ENCODE peak calls at places on chromosomes 5 and 9, in six cellular contexts. C, A, L, D, Y and I are unnamed samples.

GRCh38 chr5:109630109-109630508 is 59.6 kb upstream of the MAN2A1 start:
- DNase-seq in C (peak; percentile 48), D (no peak), L (no peak), Y (no peak), A (no peak), I (no peak)

GRCh38 chr5:89071101-89071940 is 188.3 kb upstream of the MEF2C start:
- DNase-seq in Y (no peak), C (no peak), D (no peak), A (no peak), L (no peak), I (no peak)

GRCh38 chr5:394671-395155 is 48.3 kb upstream of the EXOC3 start:
- DNase-seq in A (peak; percentile 54), C (no peak), L (no peak), D (no peak), Y (peak; percentile 76), I (no peak)

GRCh38 chr5:74875994-74876791 is 10.0 kb upstream of the FAM169A start:
- DNase-seq in A (no peak), C (no peak), Y (no peak), D (no peak), L (no peak), I (no peak)

GRCh38 chr5:35129921-35130485 is 82.3 kb upstream of the AGXT2 start:
- DNase-seq in L (peak; percentile 61), A (no peak), D (no peak), C (no peak), Y (no peak), I (no peak)

GRCh38 chr5:3050863-3051262 is 299.4 kb upstream of the IRX2 start:
- DNase-seq in C (no peak), L (no peak), Y (no peak), D (no peak), A (no peak), I (no peak)

GRCh38 chr5:640461-641330 is 28.6 kb downstream of the CEP72 start:
- DNase-seq in D (no peak), L (no peak), A (no peak), C (no peak), Y (peak; percentile 68), I (no peak)

GRCh38 chr5:62256161-62257017 is 49.6 kb upstream of the KIF2A start:
- DNase-seq in A (no peak), D (no peak), Y (no peak), C (no peak), L (no peak), I (no peak)

GRCh38 chr5:124648902-124649467 is 97.5 kb downstream of the ZNF608 start:
- DNase-seq in D (no peak), L (no peak), Y (no peak), C (no peak), A (no peak), I (no peak)

GRCh38 chr5:9020996-9021395 is 524.9 kb downstream of the SEMA5A start:
- DNase-seq in A (no peak), L (no peak), Y (no peak), D (no peak), C (no peak), I (no peak)

GRCh38 chr5:154652746-154653417 is 102.3 kb upstream of the LARP1 start:
- DNase-seq in A (no peak), D (no peak), Y (no peak), C (no peak), L (no peak), I (no peak)

GRCh38 chr5:143957455-143957854 is 145.5 kb downstream of the HMHB1 start:
- DNase-seq in L (no peak), D (no peak), C (no peak), Y (no peak), A (no peak), I (no peak)

GRCh38 chr5:95858023-95858461 is 35.5 kb upstream of the GLRX start:
- DNase-seq in D (no peak), L (no peak), A (no peak), Y (no peak), C (peak; percentile 11), I (no peak)

GRCh38 chr5:139671096-139671841 is 23.1 kb downstream of the CXXC5 start:
- DNase-seq in D (no peak), C (no peak), L (no peak), Y (no peak), A (peak; percentile 83), I (no peak)

GRCh38 chr5:43066799-43067741 is 27.0 kb upstream of the ANXA2R start:
- DNase-seq in A (peak; percentile 89), L (peak; percentile 87), C (peak; percentile 91), Y (peak; percentile 93), D (peak; percentile 85), I (peak; percentile 71)

GRCh38 chr5:56822961-56823360 is 7.6 kb downstream of the MAP3K1 start:
- DNase-seq in Y (no peak), D (no peak), C (peak; percentile 43), A (peak; percentile 60), L (no peak), I (no peak)

GRCh38 chr5:53423724-53424123 is 56.7 kb upstream of the FST start:
- DNase-seq in Y (no peak), L (no peak), D (no peak), A (no peak), C (no peak), I (no peak)

GRCh38 chr5:136420168-136420916 is 55.0 kb upstream of the TRPC7 start:
- DNase-seq in L (no peak), D (no peak), A (no peak), C (no peak), Y (no peak), I (no peak)

GRCh38 chr9:82606761-82607382 is 456.1 kb downstream of the RASEF start:
- DNase-seq in L (peak; percentile 39), C (peak; percentile 23), A (no peak), Y (no peak), D (peak; percentile 8), I (no peak)

GRCh38 chr5:172760933-172761332 is 10.1 kb downstream of the DUSP1 start:
- DNase-seq in L (no peak), C (no peak), A (no peak), Y (no peak), D (no peak), I (no peak)

GRCh38 chr5:72648511-72648910 is 141.3 kb upstream of the ZNF366 start:
- DNase-seq in A (no peak), C (no peak), Y (no peak), D (no peak), L (no peak), I (no peak)

GRCh38 chr9:27482709-27483108 is 41.4 kb upstream of the IFNK start:
- DNase-seq in D (no peak), Y (no peak), L (no peak), A (no peak), C (no peak), I (no peak)

GRCh38 chr9:108882052-108882888 is 20.2 kb downstream of the ACTL7A start:
- DNase-seq in C (no peak), L (no peak), A (no peak), Y (no peak), D (no peak), I (no peak)

GRCh38 chr5:132873119-132873929 is at the start of gene LEAP2:
- DNase-seq in C (no peak), Y (no peak), A (no peak), L (peak; percentile 39), D (no peak), I (no peak)

GRCh38 chr5:44189255-44189654 is 200.0 kb downstream of the FGF10 start:
- DNase-seq in Y (no peak), C (no peak), D (no peak), A (no peak), L (no peak), I (no peak)

GRCh38 chr5:9930156-9930555 is 300.0 kb upstream of the TAS2R1 start:
- DNase-seq in Y (no peak), A (no peak), L (no peak), D (no peak), C (no peak), I (no peak)

GRCh38 chr9:34046784-34047379 is 1.8 kb downstream of the UBAP2 start:
- DNase-seq in C (no peak), L (no peak), A (no peak), Y (no peak), D (no peak), I (no peak)

GRCh38 chr5:39140558-39141168 is 66.5 kb upstream of the RICTOR start:
- DNase-seq in Y (no peak), C (no peak), D (no peak), A (no peak), L (no peak), I (no peak)

GRCh38 chr5:134079748-134080581 is 34.5 kb upstream of the TCF7 start:
- DNase-seq in C (no peak), D (no peak), Y (no peak), L (no peak), A (no peak), I (no peak)

GRCh38 chr5:422323-423232 is 20.4 kb upstream of the EXOC3 start:
- DNase-seq in D (no peak), C (no peak), L (no peak), A (peak; percentile 35), Y (peak; percentile 65), I (no peak)

GRCh38 chr9:134930404-134930803 is 12.7 kb upstream of the FCN1 start:
- DNase-seq in A (no peak), D (no peak), Y (no peak), L (no peak), C (no peak), I (no peak)
- TF ChIP-seq POLR2A in A (no peak), D (no peak), Y (no peak), L (no peak), C (no peak), I (no peak)

DNA sequence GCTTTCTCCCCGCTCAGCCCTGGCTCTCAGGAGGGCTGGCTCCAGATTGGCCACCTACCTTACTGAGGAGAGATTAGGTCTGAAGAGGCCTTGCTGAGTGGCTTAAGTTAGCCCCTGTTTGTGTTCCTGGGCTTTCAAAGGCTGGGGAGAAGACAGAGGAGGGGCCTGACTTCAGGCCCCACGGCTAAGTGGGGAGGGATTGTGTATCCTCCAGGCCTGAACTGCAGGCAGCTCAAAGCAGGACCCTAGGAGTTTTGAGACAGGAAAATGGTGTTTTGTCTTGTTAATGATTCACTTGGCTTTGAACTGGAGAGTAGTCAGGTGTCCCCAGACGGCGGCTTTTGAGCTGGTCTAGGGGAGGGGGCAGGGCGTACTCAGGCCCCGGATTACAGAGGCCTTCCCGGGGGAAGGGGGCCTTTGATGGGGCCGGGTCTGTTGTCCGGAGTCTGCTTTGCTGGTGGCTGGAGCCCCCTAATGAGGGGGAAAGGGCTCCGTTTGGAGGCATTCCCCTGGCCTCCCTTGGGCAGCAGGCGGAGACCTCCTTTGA is 162.0 kb upstream of the SMIM23 start:
- DNase-seq in L (no peak), Y (peak; percentile 47), C (no peak), D (no peak), A (no peak), I (no peak)
- H3K36me3 ChIP-seq in L (no peaks in the 10 kb centered on the region), Y (no peaks in the 10 kb centered on the region), C (no peaks in the 10 kb centered on the region), D (no peaks in the 10 kb centered on the region), A (no peaks in the 10 kb centered on the region), I (no peaks in the 10 kb centered on the region)

GRCh38 chr5:151772868-151773561 is 1.3 kb downstream of the G3BP1 start:
- DNase-seq in L (no peak), Y (no peak), A (no peak), C (no peak), D (no peak), I (no peak)
- TF ChIP-seq POLR2A in L (no peak), Y (no peak), A (no peak), C (no peak), D (no peak), I (no peak)

DNA sequence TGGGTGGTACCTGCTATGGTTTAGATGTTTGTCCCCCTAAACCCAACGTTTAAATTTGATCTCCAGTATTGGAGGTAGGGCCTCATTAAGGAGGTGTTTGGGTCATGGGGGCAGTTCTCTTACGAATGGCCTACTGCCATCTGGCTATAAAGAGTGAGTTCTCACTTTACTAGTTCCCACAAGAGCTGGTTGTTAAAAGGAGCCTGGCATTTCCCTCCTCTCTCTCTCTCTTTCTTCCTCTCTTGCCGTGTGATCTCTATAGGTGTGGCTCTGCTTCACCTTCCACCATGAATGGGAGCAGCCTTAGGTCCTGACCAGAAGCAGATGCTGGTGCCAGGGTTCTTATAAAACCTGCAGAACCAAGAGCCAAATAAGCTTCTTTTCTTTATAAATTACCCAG is 193.2 kb upstream of the CDH6 start:
- DNase-seq in L (no peak), A (no peak), C (no peak), D (no peak), Y (no peak), I (no peak)
- H3K36me3 ChIP-seq in L (no peaks in the 10 kb centered on the region), A (no peaks in the 10 kb centered on the region), C (no peaks in the 10 kb centered on the region), D (no peaks in the 10 kb centered on the region), Y (no peaks in the 10 kb centered on the region), I (no peaks in the 10 kb centered on the region)